ENCODE peak calls at places on chromosomes 12 and 14, in four cellular contexts. H is NCI-H2107; Y is stimulated activated CD4-positive, alpha-beta T cell treated with anti-CD3 and anti-CD28 coated beads, Interleukin-2, amount 100 ng/mL, for 24 hours; D is HepG2. U is an unnamed sample.

GRCh38 chr14:30223385-30223785 is 295.7 kb upstream of the PRKD1 start:
- DNase-seq in D (peak), H (peak), Y (no peak), U (no peak)

GRCh38 chr14:72894623-72895378 is 900 bp upstream of the DPF3 start:
- DNase-seq in Y (peak), H (no peak), D (no peak), U (peak)

GRCh38 chr12:75738486-75738885 is 227.1 kb upstream of the KRR1 start:
- DNase-seq in H (no peak), D (no peak), Y (peak), U (peak)

GRCh38 chr12:64673490-64674169 is 63.3 kb downstream of the RASSF3 start:
- DNase-seq in Y (no peak), H (peak), D (peak), U (no peak)

GRCh38 chr12:42284157-42284556 is 41.7 kb downstream of the ZCRB1 start:
- DNase-seq in D (no peak), Y (no peak), H (no peak), U (no peak)

GRCh38 chr12:89126712-89127111 is 225.6 kb downstream of the DUSP6 start:
- DNase-seq in D (no peak), Y (no peak), H (no peak), U (no peak)

GRCh38 chr14:36671149-36671548 is 9.5 kb downstream of the PAX9 start:
- DNase-seq in D (no peak), Y (no peak), H (no peak), U (no peak)

GRCh38 chr14:90518941-90519256 is 122.1 kb downstream of the CALM1 start:
- DNase-seq in Y (peak), H (no peak), D (peak), U (peak)

GRCh38 chr12:46464863-46465262 is 92.3 kb upstream of the SLC38A2 start:
- DNase-seq in H (no peak), D (no peak), Y (no peak), U (no peak)

U was measured in activated naive CD8-positive, alpha-beta T cell treated with anti-CD3 and anti-CD28 coated beads for 36 hours.